ENCODE peak calls at places on chromosome 1, in nine cellular contexts. One of them, this sample, is unnamed.

GRCh38 chr1:89906088-89906487 is 85.3 kb downstream of the LRRC8D start:
- DNase-seq in M059J: no peak
- DNase-seq in iPS-NIHi11: no peak
- DNase-seq in aorta: no peak
- DNase-seq in left lung: no peak
- DNase-seq in T-helper 1 cell: no peak
- DNase-seq in Caki2: no peak
- DNase-seq in lung microvascular endothelial cell: no peak
- DNase-seq in astrocyte of the spinal cord: no peak
- DNase-seq in this sample: no peak

GRCh38 chr1:214414691-214415090 is 133.7 kb downstream of the SMYD2 start:
- DNase-seq in astrocyte of the spinal cord: no peak
- DNase-seq in iPS-NIHi11: no peak
- DNase-seq in left lung: no peak
- DNase-seq in aorta: no peak
- DNase-seq in M059J: no peak
- DNase-seq in Caki2: no peak
- DNase-seq in T-helper 1 cell: no peak
- DNase-seq in lung microvascular endothelial cell: peak
- DNase-seq in this sample: no peak

GRCh38 chr1:162151900-162152829 is 82.7 kb downstream of the NOS1AP start:
- DNase-seq in iPS-NIHi11: no peak
- DNase-seq in astrocyte of the spinal cord: peak
- DNase-seq in aorta: no peak
- DNase-seq in T-helper 1 cell: no peak
- DNase-seq in Caki2: no peak
- DNase-seq in M059J: peak
- DNase-seq in left lung: no peak
- DNase-seq in lung microvascular endothelial cell: no peak
- DNase-seq in this sample: no peak

GRCh38 chr1:226417830-226418546 is 10.1 kb upstream of the PARP1 start:
- DNase-seq in M059J: no peak
- DNase-seq in astrocyte of the spinal cord: peak
- DNase-seq in lung microvascular endothelial cell: no peak
- DNase-seq in iPS-NIHi11: no peak
- DNase-seq in T-helper 1 cell: no peak
- DNase-seq in aorta: no peak
- DNase-seq in left lung: no peak
- DNase-seq in Caki2: no peak
- DNase-seq in this sample: no peak

GRCh38 chr1:90044346-90044745 is 49.4 kb downstream of the ZNF326 start:
- DNase-seq in left lung: no peak
- DNase-seq in T-helper 1 cell: no peak
- DNase-seq in Caki2: peak
- DNase-seq in aorta: no peak
- DNase-seq in iPS-NIHi11: no peak
- DNase-seq in M059J: no peak
- DNase-seq in lung microvascular endothelial cell: no peak
- DNase-seq in astrocyte of the spinal cord: no peak
- DNase-seq in this sample: no peak

GRCh38 chr1:3023994-3024393 is 2.7 kb downstream of the ACTRT2 start:
- DNase-seq in iPS-NIHi11: no peak
- DNase-seq in aorta: no peak
- DNase-seq in T-helper 1 cell: no peak
- DNase-seq in astrocyte of the spinal cord: no peak
- DNase-seq in lung microvascular endothelial cell: no peak
- DNase-seq in M059J: no peak
- DNase-seq in Caki2: no peak
- DNase-seq in left lung: no peak
- DNase-seq in this sample: no peak

GRCh38 chr1:55586771-55587170 is 371.6 kb upstream of the USP24 start:
- DNase-seq in lung microvascular endothelial cell: no peak
- DNase-seq in astrocyte of the spinal cord: no peak
- DNase-seq in Caki2: no peak
- DNase-seq in T-helper 1 cell: no peak
- DNase-seq in iPS-NIHi11: no peak
- DNase-seq in M059J: no peak
- DNase-seq in aorta: no peak
- DNase-seq in left lung: no peak
- DNase-seq in this sample: no peak

GRCh38 chr1:58249729-58250586 is 296.6 kb downstream of the OMA1 start:
- DNase-seq in iPS-NIHi11: peak
- DNase-seq in lung microvascular endothelial cell: peak
- DNase-seq in aorta: no peak
- DNase-seq in astrocyte of the spinal cord: peak
- DNase-seq in M059J: peak
- DNase-seq in T-helper 1 cell: no peak
- DNase-seq in left lung: peak
- DNase-seq in Caki2: no peak
- DNase-seq in this sample: no peak

GRCh38 chr1:176949033-176949662 is 215.4 kb downstream of the ASTN1 start:
- DNase-seq in M059J: peak
- DNase-seq in iPS-NIHi11: peak
- DNase-seq in Caki2: no peak
- DNase-seq in aorta: peak
- DNase-seq in lung microvascular endothelial cell: peak
- DNase-seq in left lung: peak
- DNase-seq in astrocyte of the spinal cord: peak
- DNase-seq in T-helper 1 cell: no peak
- DNase-seq in this sample: peak

GRCh38 chr1:109764561-109765482 is 1.1 kb upstream of the EPS8L3 start:
- DNase-seq in astrocyte of the spinal cord: no peak
- DNase-seq in aorta: no peak
- DNase-seq in iPS-NIHi11: no peak
- DNase-seq in Caki2: no peak
- DNase-seq in lung microvascular endothelial cell: no peak
- DNase-seq in left lung: peak
- DNase-seq in M059J: no peak
- DNase-seq in T-helper 1 cell: no peak
- DNase-seq in this sample: no peak

GRCh38 chr1:180563013-180563827 is 4.5 kb downstream of the OVAAL start:
- DNase-seq in astrocyte of the spinal cord: peak
- DNase-seq in T-helper 1 cell: no peak
- DNase-seq in lung microvascular endothelial cell: no peak
- DNase-seq in left lung: no peak
- DNase-seq in iPS-NIHi11: no peak
- DNase-seq in Caki2: peak
- DNase-seq in aorta: no peak
- DNase-seq in M059J: peak
- DNase-seq in this sample: no peak

This sample was measured in fibroblast of the conjunctiva.